ENCODE peak calls at places on chromosome 6, in four cellular contexts. H, T, V and P are unnamed samples.

GRCh38 chr6:76772951-76773350 is 690.3 kb downstream of the HTR1B start:
- DNase-seq in H (no peak), T (no peak), V (no peak), P (no peak)

GRCh38 chr6:110270166-110270565 is 88.0 kb downstream of the METTL24 start:
- DNase-seq in H (no peak), T (no peak), V (no peak), P (no peak)

GRCh38 chr6:63634630-63635029 is 972 bp upstream of the PHF3 start:
- DNase-seq in H (no peak), T (no peak), V (peak), P (no peak)

GRCh38 chr6:72704979-72705378 is 83.1 kb downstream of the KCNQ5 start:
- DNase-seq in H (peak), T (no peak), V (peak), P (no peak)

GRCh38 chr6:162481938-162482337 is 245.6 kb downstream of the PRKN start:
- DNase-seq in H (no peak), T (no peak), V (no peak), P (no peak)

GRCh38 chr6:160000280-160000704 is 31.4 kb downstream of the IGF2R start:
- DNase-seq in H (peak), T (no peak), V (no peak), P (no peak)

GRCh38 chr6:27096834-27097511 is 150.5 kb upstream of the PRSS16 start:
- DNase-seq in H (peak), T (peak), V (no peak), P (peak)

GRCh38 chr6:11650297-11650696 is 112.7 kb downstream of the TMEM170B start:
- DNase-seq in H (peak), T (no peak), V (no peak), P (peak)

GRCh38 chr6:39881851-39882566 is 52.3 kb downstream of the MOCS1 start:
- DNase-seq in H (peak), T (no peak), V (no peak), P (peak)

GRCh38 chr6:4608361-4609115 is 167.7 kb upstream of the CDYL start:
- DNase-seq in H (no peak), T (no peak), V (no peak), P (peak)

GRCh38 chr6:5111626-5112025 is 26.5 kb downstream of the PPP1R3G start:
- DNase-seq in H (no peak), T (no peak), V (no peak), P (no peak)

GRCh38 chr6:104750449-104750848 is 109.3 kb downstream of the HACE1 start:
- DNase-seq in H (no peak), T (no peak), V (no peak), P (no peak)

GRCh38 chr6:30483677-30484279 is 5.5 kb upstream of the HLA-E start:
- DNase-seq in H (peak), T (no peak), V (peak), P (peak)

GRCh38 chr6:6962086-6962485 is 145.7 kb upstream of the RREB1 start:
- DNase-seq in H (no peak), T (no peak), V (no peak), P (no peak)

GRCh38 chr6:7087491-7087979 is 20.2 kb upstream of the RREB1 start:
- DNase-seq in H (no peak), T (no peak), V (no peak), P (no peak)

GRCh38 chr6:21949211-21949801 is 347.5 kb downstream of the PRL start:
- DNase-seq in H (no peak), T (no peak), V (peak), P (no peak)

GRCh38 chr6:35025241-35026188 is 115.6 kb downstream of the TCP11 start:
- DNase-seq in H (peak), T (no peak), V (no peak), P (no peak)

GRCh38 chr6:119283214-119283613 is 66.3 kb downstream of the MAN1A1 start:
- DNase-seq in H (peak), T (no peak), V (no peak), P (no peak)